ENCODE peak calls at places on chromosomes 6 and 20, in seven cellular contexts. A is activated T-cell treated with anti-CD3 and anti-CD28 coated beads for 1 hour, D is C1 segment of cervical spinal cord, T is ovary, X is AG08395, K is skeletal muscle cell, I is HL-60. W is an unnamed sample.

GRCh38 chr20:34808583-34808982 is 16.9 kb downstream of the NCOA6 start:
- DNase-seq in K (no peak), I (no peak), T (no peak), A (no peak), D (no peak), X (no peak), W (no peak)

GRCh38 chr6:79201127-79201526 is 33.4 kb downstream of the HMGN3 start:
- DNase-seq in A (no peak), I (no peak), T (no peak), X (no peak), K (no peak), D (no peak), W (no peak)

GRCh38 chr6:16337280-16337975 is 99.0 kb downstream of the GMPR start:
- DNase-seq in I (no peak), K (peak; percentile 86), A (no peak), T (peak; percentile 97), X (peak; percentile 85), D (peak; percentile 5), W (no peak)

GRCh38 chr6:83303426-83303825 is 110.3 kb downstream of the RWDD2A start:
- DNase-seq in A (no peak), X (no peak), I (no peak), K (no peak), T (no peak), D (no peak), W (no peak)

GRCh38 chr6:2563635-2564034 is 187.1 kb downstream of the MYLK4 start:
- DNase-seq in K (no peak), T (no peak), I (no peak), X (no peak), A (no peak), D (no peak), W (no peak)

GRCh38 chr20:2282181-2282580 is 13.6 kb upstream of the TGM3 start:
- DNase-seq in D (no peak), T (no peak), X (no peak), I (no peak), K (no peak), A (no peak), W (no peak)

GRCh38 chr6:23174781-23175361 is 605.5 kb downstream of the HDGFL1 start:
- DNase-seq in T (no peak), A (no peak), I (no peak), X (peak; percentile 72), K (peak; percentile 96), D (no peak), W (no peak)

GRCh38 chr6:135358251-135358821 is 139.2 kb downstream of the AHI1 start:
- DNase-seq in K (peak; percentile 85), D (no peak), X (peak; percentile 72), A (no peak), I (peak; percentile 18), T (no peak), W (no peak)

GRCh38 chr6:41422156-41422555 is 86.7 kb downstream of the NCR2 start:
- DNase-seq in K (no peak), I (no peak), A (no peak), D (no peak), T (no peak), X (no peak), W (no peak)

GRCh38 chr20:48703107-48703506 is 124.7 kb downstream of the PREX1 start:
- DNase-seq in X (no peak), D (no peak), I (no peak), T (no peak), A (no peak), K (no peak), W (no peak)

GRCh38 chr6:21037453-21037852 is 503.2 kb downstream of the CDKAL1 start:
- DNase-seq in T (no peak), A (no peak), D (no peak), I (no peak), K (no peak), X (no peak), W (no peak)